ENCODE peak calls at places on chromosomes 7 and 10, in ten cellular contexts. K, L, E, W, U, J, O, S, D and H are unnamed samples.

GRCh38 chr10:20971901-20972300 is 74.8 kb upstream of the NEBL start:
- DNase-seq in K (no peak), L (no peak), E (no peak), W (no peak), U (no peak), J (no peak), O (peak), S (no peak), D (peak), H (no peak)

GRCh38 chr10:49649294-49649693 is 30.2 kb upstream of the C10orf53 start:
- DNase-seq in K (no peak), L (no peak), E (no peak), W (no peak), U (no peak), J (no peak), O (no peak), S (no peak), D (peak), H (peak)

GRCh38 chr10:73840056-73840402 is 28.6 kb upstream of the NDST2 start:
- DNase-seq in K (no peak), L (no peak), E (no peak), W (no peak), U (no peak), J (no peak), O (no peak), S (no peak), D (peak), H (no peak)

GRCh38 chr7:95684037-95684436 is 87.7 kb upstream of the PDK4 start:
- DNase-seq in K (peak), L (no peak), E (no peak), W (peak), U (peak), J (no peak), O (peak), S (peak), D (peak), H (no peak)

GRCh38 chr7:129702761-129703338 is 91.3 kb downstream of the NRF1 start:
- DNase-seq in K (no peak), L (no peak), E (no peak), W (peak), U (no peak), J (no peak), O (no peak), S (no peak), D (no peak), H (no peak)

GRCh38 chr7:99459087-99459486 is 6.9 kb downstream of the ATP5MF start:
- DNase-seq in K (peak), L (no peak), E (no peak), W (peak), U (no peak), J (peak), O (peak), S (no peak), D (peak), H (no peak)

GRCh38 chr7:14734839-14735321 is 167.7 kb downstream of the DGKB start:
- DNase-seq in K (no peak), L (no peak), E (no peak), W (no peak), U (no peak), J (no peak), O (no peak), S (no peak), D (no peak), H (no peak)

GRCh38 chr7:2626498-2627117 is 5.2 kb upstream of the TTYH3 start:
- DNase-seq in K (peak), L (no peak), E (peak), W (peak), U (no peak), J (no peak), O (no peak), S (no peak), D (peak), H (no peak)

DNA sequence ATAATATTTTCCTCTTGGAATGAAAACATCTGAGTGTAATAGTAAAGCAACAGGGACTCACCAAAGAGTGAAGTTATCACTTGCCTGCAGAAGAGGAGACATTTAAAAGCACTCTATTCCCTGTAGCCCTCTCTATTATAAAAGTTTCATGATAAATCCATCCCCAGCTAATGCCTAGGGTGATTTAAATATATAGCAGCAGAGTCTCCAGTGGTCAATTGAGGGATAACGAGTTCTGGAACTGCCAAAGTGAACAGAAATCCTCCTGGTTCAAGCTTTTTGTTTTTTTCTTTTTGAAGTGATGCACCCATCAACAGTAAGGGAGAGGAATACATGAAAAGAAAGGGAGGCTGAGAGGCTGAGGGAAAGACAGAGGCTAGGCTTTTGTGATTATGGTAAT is 87.3 kb downstream of the EVX1 start:
- DNase-seq in K (no peak), L (no peak), E (no peak), W (peak), U (no peak), J (no peak), O (no peak), S (no peak), D (peak), H (no peak)
- TF ChIP-seq CTCF in K (peak), L (no peak), E (peak), W (peak), U (peak), J (no peak), O (peak), S (no peak), D (no peak), H (no peak)

GRCh38 chr10:58565256-58565655 is 52.6 kb downstream of the BICC1 start:
- DNase-seq in K (no peak), L (no peak), E (no peak), W (peak), U (no peak), J (no peak), O (no peak), S (no peak), D (no peak), H (no peak)
- TF ChIP-seq CTCF in K (no peak), L (no peak), E (no peak), W (no peak), U (no peak), J (no peak), O (no peak), S (no peak), D (no peak), H (no peak)

DNA sequence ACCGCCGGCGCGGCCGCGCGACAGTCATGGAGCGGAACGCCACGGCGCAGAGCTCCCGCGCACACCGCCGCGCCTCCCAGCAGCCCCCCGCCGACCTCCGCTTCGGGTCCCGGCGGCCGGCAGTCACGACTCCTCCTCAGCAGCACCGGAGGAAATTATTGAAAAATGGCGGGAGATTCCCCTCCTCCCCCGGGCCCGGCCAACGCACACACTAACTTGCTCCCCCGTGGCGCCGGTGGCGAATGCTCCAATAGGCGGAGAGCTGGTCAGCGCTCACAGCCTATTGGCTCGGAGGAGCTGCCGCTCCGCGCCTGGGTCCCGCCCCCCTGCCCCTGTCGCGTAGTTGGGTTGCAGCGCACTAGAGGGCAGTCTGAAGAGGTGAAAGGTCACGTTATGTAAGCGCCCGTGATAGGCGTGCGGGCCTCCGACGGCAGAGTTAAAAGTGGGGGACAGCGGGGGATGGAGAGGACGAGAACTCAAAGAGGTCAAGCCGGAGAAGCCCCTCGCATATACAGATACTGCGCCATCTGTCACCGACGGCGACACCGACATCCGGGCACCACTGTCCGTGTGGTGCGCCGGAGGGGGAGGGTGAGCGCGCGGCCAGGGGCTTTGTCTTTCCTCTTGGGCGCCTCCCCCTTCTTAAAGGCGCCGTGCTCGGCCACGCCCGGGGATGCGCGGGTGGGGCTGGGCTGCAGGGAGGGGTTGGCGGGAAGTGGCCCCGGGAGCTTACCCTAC is at the start of gene BAZ1B:
- DNase-seq in K (peak), L (peak), E (peak), W (peak), U (peak), J (peak), O (peak), S (peak), D (peak), H (peak)
- TF ChIP-seq CTCF in K (peak), L (no peak), E (no peak), W (peak), U (no peak), J (no peak), O (peak), S (peak), D (no peak), H (peak)

GRCh38 chr7:3995187-3995586 is 686.9 kb upstream of the FOXK1 start:
- DNase-seq in K (no peak), L (no peak), E (no peak), W (no peak), U (no peak), J (no peak), O (no peak), S (no peak), D (no peak), H (no peak)
- TF ChIP-seq CTCF in K (no peak), L (no peak), E (no peak), W (no peak), U (peak), J (no peak), O (no peak), S (no peak), D (no peak), H (no peak)

GRCh38 chr10:77398558-77398957 is 239.1 kb downstream of the KCNMA1 start:
- DNase-seq in K (no peak), L (no peak), E (no peak), W (peak), U (no peak), J (no peak), O (no peak), S (no peak), D (peak), H (no peak)
- TF ChIP-seq CTCF in K (no peak), L (no peak), E (no peak), W (no peak), U (no peak), J (no peak), O (no peak), S (no peak), D (no peak), H (no peak)

DNA sequence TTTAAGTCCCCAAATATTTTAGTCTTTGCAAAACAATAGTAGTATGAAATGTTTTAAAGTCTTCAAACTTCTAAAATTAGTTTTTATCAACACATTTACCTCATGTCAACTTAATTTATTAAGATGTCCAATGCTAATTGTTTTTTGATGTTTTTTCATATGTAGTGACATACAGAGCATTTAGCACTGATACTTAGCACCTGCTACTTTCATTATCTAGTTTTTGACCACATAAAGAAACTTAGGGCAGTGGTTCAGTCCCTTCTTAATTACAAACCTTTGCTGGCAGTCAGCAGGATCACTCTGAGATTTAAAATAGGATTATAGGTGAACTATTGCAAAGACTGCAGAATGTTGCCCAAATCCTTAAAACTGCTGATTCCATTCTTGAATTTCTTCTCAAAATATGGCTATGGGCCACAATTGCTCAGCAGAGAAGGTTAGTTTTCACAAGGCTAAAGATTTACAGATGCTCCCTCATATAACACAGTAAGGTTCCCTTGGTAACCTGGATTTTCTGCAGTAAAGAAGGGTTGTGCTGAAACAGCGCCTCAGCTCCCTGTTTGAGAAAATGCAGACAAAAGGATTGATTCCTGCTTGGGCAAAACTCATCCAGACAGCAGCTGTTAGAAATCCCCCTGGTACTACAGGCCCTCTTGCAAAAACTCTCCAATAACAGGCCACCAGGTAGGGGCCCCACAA is 3.3 kb downstream of the GPR85 start:
- DNase-seq in K (no peak), L (no peak), E (no peak), W (no peak), U (no peak), J (no peak), O (no peak), S (no peak), D (no peak), H (no peak)
- TF ChIP-seq CTCF in K (no peak), L (no peak), E (no peak), W (no peak), U (no peak), J (no peak), O (no peak), S (no peak), D (no peak), H (no peak)

DNA sequence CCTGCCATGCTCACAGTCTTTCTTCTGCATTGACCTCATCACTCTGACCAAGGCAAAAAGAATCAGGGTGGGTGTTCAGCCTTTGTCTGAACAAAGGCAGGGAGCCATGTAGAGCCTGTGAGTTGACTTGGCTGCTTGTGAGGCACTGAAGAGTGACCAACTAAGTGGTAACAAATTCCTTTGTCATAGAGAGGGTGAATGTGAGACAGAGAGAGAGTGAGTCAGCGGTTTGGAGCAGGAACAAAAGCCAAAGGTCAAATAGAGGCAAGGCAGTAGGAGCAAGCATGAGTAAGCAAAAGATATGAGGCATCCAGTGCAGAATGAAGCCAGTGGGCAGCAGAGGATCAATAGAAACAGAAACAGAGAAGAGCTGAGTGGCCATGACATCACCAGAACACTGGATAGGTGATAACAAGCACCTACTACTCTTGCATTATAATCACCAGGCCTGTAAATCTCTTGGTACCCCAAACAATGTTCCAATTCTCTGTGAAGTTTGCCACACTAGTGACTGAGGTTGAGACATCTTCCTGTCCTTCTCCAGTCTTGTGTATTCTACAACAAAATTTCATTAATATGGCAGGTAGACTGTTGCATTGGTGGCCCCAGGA is 116.2 kb upstream of the LAMB4 start:
- DNase-seq in K (peak), L (no peak), E (peak), W (peak), U (peak), J (no peak), O (peak), S (no peak), D (peak), H (no peak)
- TF ChIP-seq CTCF in K (peak), L (no peak), E (no peak), W (peak), U (no peak), J (no peak), O (peak), S (peak), D (no peak), H (peak)